ENCODE peak calls at places on chromosomes 16 and 17, in six cellular contexts. U is cardiac fibroblast; N is fibroblast of mammary gland; V is activated T-cell treated with anti-CD3 and anti-CD28 coated beads, Interleukin-2, amount 50 U/mL, for 72 hours; Q is PC-3; I is adrenal gland. P is an unnamed sample.

GRCh38 chr17:77719806-77720205 is 238.7 kb upstream of the TNRC6C start:
- DNase-seq in U (no peak), N (no peak), V (no peak), Q (no peak), I (peak; percentile 1), P (no peak)

GRCh38 chr16:15034266-15035162 is 21.4 kb downstream of the NTAN1 start:
- DNase-seq in U (peak; percentile 22), N (no peak), V (no peak), Q (no peak), I (no peak), P (no peak)

GRCh38 chr17:34584805-34585416 is 5.5 kb downstream of the TMEM132E start:
- DNase-seq in U (peak; percentile 20), N (peak; percentile 11), V (no peak), Q (peak; percentile 7), I (no peak), P (peak; percentile 33)

GRCh38 chr17:56297142-56297541 is 143.9 kb downstream of the ANKFN1 start:
- DNase-seq in U (no peak), N (peak; percentile 31), V (peak; percentile 43), Q (no peak), I (no peak), P (no peak)

GRCh38 chr17:3887811-3888210 is 5.0 kb downstream of the CAMKK1 start:
- DNase-seq in U (no peak), N (no peak), V (no peak), Q (no peak), I (no peak), P (no peak)

GRCh38 chr17:4444782-4445473 is 11.2 kb downstream of the SPNS3 start:
- DNase-seq in U (no peak), N (no peak), V (no peak), Q (peak; percentile 71), I (peak; percentile 89), P (peak; percentile 39)

GRCh38 chr17:45428050-45428953 is 4.4 kb downstream of the ARHGAP27 start:
- DNase-seq in U (peak; percentile 64), N (peak; percentile 34), V (peak; percentile 91), Q (peak; percentile 87), I (peak; percentile 73), P (peak; percentile 51)

GRCh38 chr17:29930399-29931010 is 477 bp upstream of the SSH2 start:
- DNase-seq in U (no peak), N (peak; percentile 38), V (no peak), Q (no peak), I (no peak), P (peak; percentile 16)

GRCh38 chr17:46115687-46116086 is 77.5 kb downstream of the KANSL1 start:
- DNase-seq in U (no peak), N (no peak), V (no peak), Q (no peak), I (no peak), P (no peak)

GRCh38 chr17:57862990-57863667 is 13.3 kb upstream of the MRPS23 start:
- DNase-seq in U (no peak), N (no peak), V (no peak), Q (no peak), I (no peak), P (no peak)

GRCh38 chr17:10477701-10478100 is 8.3 kb upstream of the MYH4 start:
- DNase-seq in U (no peak), N (no peak), V (no peak), Q (no peak), I (no peak), P (no peak)

GRCh38 chr16:66961065-66961744 is at the start of gene CES3:
- DNase-seq in U (peak; percentile 72), N (peak; percentile 59), V (peak; percentile 75), Q (peak; percentile 73), I (no peak), P (peak; percentile 41)

GRCh38 chr16:27405546-27406451 is 3.8 kb downstream of the IL21R start:
- DNase-seq in U (no peak), N (peak; percentile 26), V (peak; percentile 90), Q (no peak), I (no peak), P (no peak)

GRCh38 chr16:87897563-87898505 is 28.5 kb upstream of the SLC7A5 start:
- DNase-seq in U (no peak), N (no peak), V (peak; percentile 74), Q (no peak), I (no peak), P (no peak)

GRCh38 chr16:89696598-89697128 is 4.8 kb downstream of the SPATA2L start:
- DNase-seq in U (peak; percentile 16), N (no peak), V (peak; percentile 42), Q (no peak), I (peak; percentile 17), P (no peak)

GRCh38 chr17:30701498-30701989 is 122.9 kb downstream of the CRLF3 start:
- DNase-seq in U (no peak), N (no peak), V (no peak), Q (no peak), I (no peak), P (no peak)

GRCh38 chr16:66476328-66477027 is 49.4 kb downstream of the BEAN1 start:
- DNase-seq in U (no peak), N (no peak), V (peak; percentile 65), Q (no peak), I (no peak), P (no peak)

GRCh38 chr16:23502466-23502865 is 7.8 kb downstream of the GGA2 start:
- DNase-seq in U (no peak), N (no peak), V (no peak), Q (no peak), I (no peak), P (no peak)

GRCh38 chr17:77488531-77489238 is 347.9 kb downstream of the SEC14L1 start:
- DNase-seq in U (no peak), N (no peak), V (no peak), Q (no peak), I (no peak), P (no peak)

GRCh38 chr16:6777624-6778023 is 555.0 kb upstream of the RBFOX1 start:
- DNase-seq in U (no peak), N (no peak), V (no peak), Q (no peak), I (no peak), P (no peak)

GRCh38 chr16:63933841-63934240 is 1188.0 kb downstream of the CDH11 start:
- DNase-seq in U (no peak), N (no peak), V (no peak), Q (no peak), I (no peak), P (no peak)

GRCh38 chr17:82278786-82279379 is 5.4 kb upstream of the CSNK1D start:
- DNase-seq in U (no peak), N (no peak), V (no peak), Q (no peak), I (no peak), P (no peak)

GRCh38 chr17:56744721-56745120 is 89.0 kb downstream of the C17orf67 start:
- DNase-seq in U (peak; percentile 39), N (peak; percentile 11), V (no peak), Q (no peak), I (no peak), P (no peak)

GRCh38 chr16:69166946-69167930 is 19.7 kb upstream of the SNTB2 start:
- DNase-seq in U (peak; percentile 58), N (no peak), V (no peak), Q (peak; percentile 85), I (no peak), P (peak; percentile 59)

GRCh38 chr16:66272461-66272860 is 94.0 kb upstream of the CDH5 start:
- DNase-seq in U (no peak), N (no peak), V (no peak), Q (no peak), I (no peak), P (no peak)

GRCh38 chr17:29710891-29711418 is 88.2 kb upstream of the CORO6 start:
- DNase-seq in U (peak; percentile 71), N (peak; percentile 84), V (no peak), Q (peak; percentile 47), I (no peak), P (peak; percentile 91)

GRCh38 chr17:17103160-17103559 is 60.9 kb downstream of the MPRIP start:
- DNase-seq in U (no peak), N (no peak), V (no peak), Q (no peak), I (no peak), P (no peak)

GRCh38 chr17:9644910-9645751 is at the start of gene USP43:
- DNase-seq in U (no peak), N (peak; percentile 6), V (peak; percentile 39), Q (peak; percentile 73), I (no peak), P (peak; percentile 64)

GRCh38 chr17:79045830-79046500 is 22.0 kb downstream of the C1QTNF1 start:
- DNase-seq in U (peak; percentile 84), N (peak; percentile 73), V (peak; percentile 73), Q (peak; percentile 83), I (peak; percentile 71), P (peak; percentile 42)

GRCh38 chr17:68034452-68034776 is 1.1 kb upstream of the KPNA2 start:
- DNase-seq in U (no peak), N (no peak), V (no peak), Q (no peak), I (no peak), P (no peak)

GRCh38 chr16:85639529-85640253 is 26.6 kb downstream of the GSE1 start:
- DNase-seq in U (no peak), N (no peak), V (no peak), Q (no peak), I (peak; percentile 87), P (peak; percentile 55)

GRCh38 chr17:7523033-7523432 is 25.8 kb upstream of the TNFSF12 start:
- DNase-seq in U (peak; percentile 36), N (peak; percentile 20), V (peak; percentile 47), Q (peak; percentile 3), I (no peak), P (no peak)

GRCh38 chr17:42275527-42276358 is 448 bp downstream of the STAT5B start:
- DNase-seq in U (peak; percentile 33), N (no peak), V (peak; percentile 31), Q (no peak), I (no peak), P (no peak)

GRCh38 chr17:28402224-28402630 is 3.8 kb downstream of the SLC46A1 start:
- DNase-seq in U (no peak), N (no peak), V (no peak), Q (peak; percentile 36), I (no peak), P (peak; percentile 55)